ENCODE peak calls at places on chromosomes 7 and 10, in ten cellular contexts. M is NB4; E is adrenal gland; G is prostate gland; J is Caco-2; X is colonic mucosa; O is Panc1; D is GM12864; N is CD8-positive, alpha-beta T cell; F is thoracic aorta. Z is an unnamed sample.

GRCh38 chr10:5643356-5643755 is 23.0 kb downstream of the ASB13 start:
- DNase-seq in M (no peak), E (no peak), G (no peak), J (no peak), X (no peak), O (no peak), D (no peak), N (no peak), F (no peak), Z (no peak)

GRCh38 chr7:27112960-27113949 is 10.8 kb upstream of the HOXA2 start:
- DNase-seq in M (no peak), E (no peak), G (peak), J (peak), X (peak), O (no peak), D (no peak), N (no peak), F (no peak), Z (no peak)

GRCh38 chr7:45181991-45182855 is 24.6 kb downstream of the RAMP3 start:
- DNase-seq in M (no peak), E (peak), G (no peak), J (peak), X (no peak), O (no peak), D (no peak), N (no peak), F (no peak), Z (no peak)

GRCh38 chr7:149459540-149460433 is 1.1 kb downstream of the ZNF777 start:
- DNase-seq in M (peak), E (peak), G (no peak), J (no peak), X (no peak), O (no peak), D (no peak), N (no peak), F (no peak), Z (no peak)

GRCh38 chr10:20616056-20616671 is 280.9 kb downstream of the NEBL start:
- DNase-seq in M (no peak), E (no peak), G (no peak), J (no peak), X (no peak), O (no peak), D (no peak), N (no peak), F (no peak), Z (no peak)

GRCh38 chr7:75534727-75535307 is 42.7 kb downstream of the SPDYE5 start:
- DNase-seq in M (peak), E (peak), G (no peak), J (no peak), X (no peak), O (peak), D (peak), N (no peak), F (no peak), Z (no peak)

GRCh38 chr10:125411724-125412123 is 251.4 kb upstream of the CTBP2 start:
- DNase-seq in M (peak), E (no peak), G (no peak), J (no peak), X (no peak), O (peak), D (no peak), N (no peak), F (no peak), Z (peak)

GRCh38 chr10:132689721-132690360 is 96.1 kb downstream of the NKX6-2 start:
- DNase-seq in M (no peak), E (no peak), G (no peak), J (no peak), X (no peak), O (no peak), D (no peak), N (no peak), F (no peak), Z (no peak)

GRCh38 chr7:111012152-111012551 is 78.8 kb upstream of the LRRN3 start:
- DNase-seq in M (no peak), E (no peak), G (no peak), J (no peak), X (no peak), O (no peak), D (no peak), N (no peak), F (no peak), Z (no peak)

GRCh38 chr7:34900891-34901493 is 136.3 kb downstream of the DPY19L1 start:
- DNase-seq in M (peak), E (no peak), G (no peak), J (no peak), X (no peak), O (no peak), D (no peak), N (no peak), F (no peak), Z (no peak)

GRCh38 chr7:72504057-72504456 is 91.9 kb upstream of the CALN1 start:
- DNase-seq in M (no peak), E (peak), G (no peak), J (no peak), X (no peak), O (no peak), D (no peak), N (no peak), F (no peak), Z (no peak)

GRCh38 chr7:16062269-16062668 is 359.1 kb downstream of the CRPPA start:
- DNase-seq in M (no peak), E (no peak), G (no peak), J (no peak), X (no peak), O (no peak), D (no peak), N (no peak), F (no peak), Z (no peak)

GRCh38 chr7:112997831-112998230 is 88.8 kb downstream of the GPR85 start:
- DNase-seq in M (peak), E (no peak), G (no peak), J (no peak), X (no peak), O (no peak), D (no peak), N (no peak), F (no peak), Z (no peak)

GRCh38 chr7:5699951-5700384 is 81.5 kb downstream of the RNF216 start:
- DNase-seq in M (no peak), E (no peak), G (no peak), J (no peak), X (no peak), O (no peak), D (peak), N (peak), F (no peak), Z (no peak)

GRCh38 chr10:79446451-79447020 is 1.1 kb upstream of the ZCCHC24 start:
- DNase-seq in M (no peak), E (peak), G (peak), J (no peak), X (peak), O (no peak), D (no peak), N (no peak), F (peak), Z (no peak)

GRCh38 chr10:92304061-92304460 is 13.1 kb downstream of the MARCHF5 start:
- DNase-seq in M (no peak), E (no peak), G (no peak), J (no peak), X (no peak), O (no peak), D (no peak), N (no peak), F (no peak), Z (no peak)

GRCh38 chr7:46725838-46726237 is 804.8 kb upstream of the IGFBP3 start:
- DNase-seq in M (no peak), E (no peak), G (no peak), J (no peak), X (no peak), O (no peak), D (no peak), N (no peak), F (no peak), Z (no peak)

GRCh38 chr7:415646-416525 is 103.8 kb downstream of the PDGFA start:
- DNase-seq in M (no peak), E (no peak), G (no peak), J (peak), X (no peak), O (no peak), D (no peak), N (no peak), F (no peak), Z (no peak)

GRCh38 chr7:69232445-69233376 is 365.6 kb upstream of the AUTS2 start:
- DNase-seq in M (no peak), E (no peak), G (no peak), J (no peak), X (no peak), O (no peak), D (no peak), N (no peak), F (no peak), Z (no peak)

GRCh38 chr10:106440767-106441166 is 723.7 kb downstream of the SORCS1 start:
- DNase-seq in M (no peak), E (no peak), G (no peak), J (no peak), X (no peak), O (no peak), D (no peak), N (no peak), F (no peak), Z (no peak)

GRCh38 chr7:18497800-18498199 is 2.3 kb downstream of the HDAC9 start:
- DNase-seq in M (no peak), E (no peak), G (no peak), J (no peak), X (no peak), O (no peak), D (no peak), N (no peak), F (no peak), Z (no peak)
- H3K4me3 ChIP-seq in M (no peak), E (no peak), G (no peak), J (no peak), X (no peak), O (peak), D (peak), N (no peak), F (peak), Z (no peak)

DNA sequence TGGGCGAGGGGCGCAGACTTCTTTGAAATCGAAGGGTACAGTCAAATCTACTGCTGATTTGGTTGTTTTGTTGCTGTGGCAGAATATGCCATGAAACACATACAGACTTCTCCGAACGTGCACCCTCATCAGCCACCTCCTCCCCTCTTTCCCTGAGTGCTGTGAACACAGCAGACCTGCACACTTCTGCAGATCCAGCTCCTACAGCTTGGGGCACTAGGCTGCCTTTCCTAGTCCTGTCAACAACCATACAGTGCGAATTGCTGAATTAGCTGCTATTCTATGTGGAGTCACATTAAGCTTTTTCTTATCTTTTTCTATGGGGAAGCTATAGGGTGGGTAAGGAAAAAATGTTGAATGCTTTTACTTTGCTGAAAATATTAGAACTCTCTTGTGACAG is 57.5 kb downstream of the COL17A1 start:
- DNase-seq in M (peak), E (no peak), G (no peak), J (no peak), X (no peak), O (no peak), D (no peak), N (no peak), F (no peak), Z (no peak)
- TF ChIP-seq CTCF in M (no peak), E (peak), G (no peak), J (peak), X (no peak), O (peak), D (peak), N (no peak), F (peak), Z (peak)

GRCh38 chr10:117138838-117139580 is 939 bp upstream of the VAX1 start:
- DNase-seq in M (no peak), E (no peak), G (no peak), J (no peak), X (no peak), O (no peak), D (no peak), N (no peak), F (no peak), Z (no peak)
- H3K4me3 ChIP-seq in M (no peak), E (no peak), G (no peak), J (no peak), X (no peak), O (peak), D (no peak), N (no peak), F (no peak), Z (no peak)

DNA sequence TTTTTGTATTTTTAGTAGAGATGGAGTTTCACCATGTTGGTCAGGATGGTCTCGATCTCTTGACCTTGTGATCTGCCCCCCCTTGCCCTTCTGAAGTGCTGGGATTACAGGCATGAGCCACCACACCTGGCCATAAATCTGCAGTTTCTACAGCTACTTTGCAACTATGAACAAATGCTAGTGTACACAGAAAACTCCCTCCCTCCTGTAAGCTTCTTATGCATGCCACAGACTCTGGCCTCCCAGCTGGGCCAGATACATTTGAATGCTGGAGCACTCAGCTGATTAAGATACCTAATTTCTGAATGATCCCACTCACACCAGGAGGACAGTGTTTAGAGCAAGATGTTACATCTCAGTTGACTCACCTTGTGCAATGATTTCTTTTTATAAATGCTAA is 486.2 kb downstream of the KCNMA1 start:
- DNase-seq in M (no peak), E (no peak), G (no peak), J (no peak), X (no peak), O (no peak), D (no peak), N (no peak), F (no peak), Z (no peak)
- TF ChIP-seq CTCF in M (no peak), E (no peak), G (no peak), J (no peak), X (no peak), O (no peak), D (no peak), N (no peak), F (no peak), Z (no peak)

DNA sequence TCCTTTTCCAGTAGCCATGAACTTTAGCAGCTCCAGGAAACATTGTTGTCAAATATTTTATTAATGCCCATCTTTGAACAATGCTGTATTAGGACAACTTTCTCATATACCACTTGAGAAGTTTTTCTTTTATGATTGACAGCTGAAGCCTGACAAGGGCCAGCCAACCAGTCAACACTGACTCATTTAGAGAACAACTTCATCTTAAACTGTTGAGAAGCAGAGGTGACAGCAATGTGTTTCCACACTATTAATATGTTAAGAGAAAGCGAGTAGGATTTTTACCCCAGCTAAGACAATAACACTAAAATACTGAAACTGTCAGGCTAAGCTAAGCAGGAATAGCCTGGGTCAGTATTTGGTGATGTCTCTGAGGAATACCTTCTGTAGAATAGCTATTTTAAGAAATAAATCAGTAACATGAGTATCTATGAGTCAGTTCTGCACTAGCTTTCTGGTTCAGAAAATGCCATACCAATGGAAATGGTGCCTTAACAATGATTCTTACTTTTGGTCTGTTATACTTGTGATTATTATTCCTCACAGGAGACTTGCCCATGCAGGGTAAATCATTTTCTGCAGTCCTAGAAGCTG is 168.8 kb upstream of the POT1 start:
- DNase-seq in M (no peak), E (no peak), G (no peak), J (no peak), X (no peak), O (no peak), D (no peak), N (no peak), F (no peak), Z (no peak)
- H3K4me3 ChIP-seq in M (no peak), E (no peak), G (no peak), J (no peak), X (no peak), O (no peak), D (no peak), N (no peak), F (no peak), Z (no peak)

GRCh38 chr10:80500572-80501380 is 36.9 kb upstream of the SH2D4B start:
- DNase-seq in M (peak), E (no peak), G (no peak), J (no peak), X (no peak), O (no peak), D (no peak), N (no peak), F (no peak), Z (no peak)
- TF ChIP-seq CTCF in M (no peak), E (no peak), G (no peak), J (no peak), X (no peak), O (no peak), D (no peak), N (no peak), F (no peak), Z (no peak)

Z was measured in epithelial cell of proximal tubule.